ENCODE peak calls at places on chromosome 19, in seven cellular contexts. N is neural progenitor cell, Y is cardiac fibroblast, D is BE2C, X is thoracic aorta, H is cardiac muscle cell, V is lower leg skin. T is an unnamed sample.

GRCh38 chr19:47613165-47614146 is 4.5 kb downstream of the BICRA start:
- DNase-seq in Y (peak; percentile 52), V (no peak), D (peak; percentile 44), H (peak; percentile 77), X (no peak), N (peak; percentile 85), T (no peak)

GRCh38 chr19:15971217-15971616 is 22.4 kb downstream of the OR10H4 start:
- DNase-seq in D (no peak), X (no peak), Y (no peak), H (no peak), V (no peak), N (no peak), T (no peak)

GRCh38 chr19:38917921-38918491 is 6.0 kb upstream of the CCER2 start:
- DNase-seq in H (peak; percentile 15), N (peak; percentile 26), Y (no peak), X (no peak), V (no peak), D (peak; percentile 66), T (no peak)

GRCh38 chr19:32976223-32976805 is 4.3 kb downstream of the FAAP24 start:
- DNase-seq in H (peak; percentile 80), Y (peak; percentile 83), X (no peak), N (peak; percentile 43), V (peak; percentile 91), D (peak; percentile 79), T (no peak)

GRCh38 chr19:15331419-15332310 is 674 bp downstream of the BRD4 start:
- DNase-seq in N (peak; percentile 74), V (peak; percentile 90), D (peak; percentile 62), Y (peak; percentile 35), H (peak; percentile 63), X (no peak), T (no peak)

GRCh38 chr19:52391135-52391534 is 6.5 kb upstream of the ZNF528 start:
- DNase-seq in Y (no peak), H (no peak), D (no peak), V (no peak), N (no peak), X (no peak), T (no peak)

GRCh38 chr19:6056282-6056741 is 54.0 kb downstream of the RFX2 start:
- DNase-seq in Y (no peak), D (no peak), V (peak; percentile 87), X (no peak), H (no peak), N (no peak), T (no peak)

GRCh38 chr19:28727133-28727834 is 485.7 kb downstream of the UQCRFS1 start:
- DNase-seq in D (no peak), X (no peak), H (peak; percentile 61), N (peak; percentile 43), V (no peak), Y (peak; percentile 39), T (no peak)

GRCh38 chr19:47765522-47766358 is 12.8 kb upstream of the SELENOW start:
- DNase-seq in X (no peak), D (peak; percentile 88), H (peak; percentile 72), Y (peak; percentile 65), N (peak; percentile 78), V (no peak), T (no peak)

GRCh38 chr19:964761-965694 is 19.1 kb upstream of the WDR18 start:
- DNase-seq in N (no peak), H (no peak), Y (peak; percentile 44), V (no peak), X (no peak), D (no peak), T (no peak)

GRCh38 chr19:6425732-6426686 is 1.4 kb upstream of the KHSRP start:
- DNase-seq in Y (no peak), V (peak; percentile 86), D (no peak), X (no peak), N (no peak), H (no peak), T (no peak)

GRCh38 chr19:40594251-40594650 is 6.9 kb upstream of the LTBP4 start:
- DNase-seq in H (no peak), N (peak; percentile 51), Y (no peak), D (no peak), V (no peak), X (no peak), T (no peak)

GRCh38 chr19:54345938-54346386 is 7.0 kb upstream of the LILRA4 start:
- DNase-seq in X (no peak), H (no peak), V (no peak), D (no peak), Y (no peak), N (no peak), T (no peak)

GRCh38 chr19:35671818-35672217 is 5.5 kb downstream of the UPK1A start:
- DNase-seq in Y (peak; percentile 6), X (no peak), H (peak; percentile 46), D (no peak), N (no peak), V (no peak), T (no peak)

GRCh38 chr19:16571689-16572331 is 405 bp downstream of the SLC35E1 start:
- DNase-seq in X (no peak), Y (no peak), D (peak; percentile 30), H (peak; percentile 20), N (no peak), V (no peak), T (no peak)

GRCh38 chr19:23777216-23777615 is 18.5 kb upstream of the ZNF681 start:
- DNase-seq in V (no peak), X (no peak), H (no peak), D (no peak), Y (no peak), N (no peak), T (no peak)

GRCh38 chr19:40270362-40271089 is 14.6 kb downstream of the AKT2 start:
- DNase-seq in Y (no peak), N (peak; percentile 39), X (no peak), H (no peak), V (no peak), D (no peak), T (no peak)

GRCh38 chr19:10295847-10296591 is 6.3 kb downstream of the ICAM5 start:
- DNase-seq in N (peak; percentile 79), H (no peak), V (no peak), X (no peak), D (no peak), Y (no peak), T (no peak)

GRCh38 chr19:12597594-12597993 is 13.0 kb downstream of the ZNF490 start:
- DNase-seq in X (no peak), Y (no peak), D (no peak), V (no peak), N (no peak), H (no peak), T (no peak)

GRCh38 chr19:12596485-12596884 is 14.1 kb downstream of the ZNF490 start:
- DNase-seq in H (no peak), V (no peak), Y (no peak), N (no peak), D (no peak), X (no peak), T (no peak)

GRCh38 chr19:12596927-12597548 is 13.6 kb downstream of the ZNF490 start:
- DNase-seq in V (no peak), N (no peak), H (no peak), X (no peak), Y (no peak), D (peak; percentile 72), T (no peak)
- H3K4me3 ChIP-seq in V (no peak overlapping the region), N (no peak overlapping the region), H (no peak overlapping the region), X (no peak overlapping the region), Y (no peak overlapping the region), D (peak overlapping the region; percentile 74), T (no peak overlapping the region)

GRCh38 chr19:8163781-8164180 is 14.4 kb upstream of the FBN3 start:
- DNase-seq in N (no peak), H (peak; percentile 56), X (no peak), V (no peak), D (no peak), Y (no peak), T (no peak)

GRCh38 chr19:8161135-8161646 is 11.8 kb upstream of the FBN3 start:
- DNase-seq in Y (peak; percentile 15), X (no peak), D (peak; percentile 45), N (peak; percentile 17), V (no peak), H (peak; percentile 13), T (no peak)

GRCh38 chr19:8155318-8155717 is 5.9 kb upstream of the FBN3 start:
- DNase-seq in H (no peak), X (no peak), D (no peak), V (no peak), Y (no peak), N (no peak), T (no peak)

DNA sequence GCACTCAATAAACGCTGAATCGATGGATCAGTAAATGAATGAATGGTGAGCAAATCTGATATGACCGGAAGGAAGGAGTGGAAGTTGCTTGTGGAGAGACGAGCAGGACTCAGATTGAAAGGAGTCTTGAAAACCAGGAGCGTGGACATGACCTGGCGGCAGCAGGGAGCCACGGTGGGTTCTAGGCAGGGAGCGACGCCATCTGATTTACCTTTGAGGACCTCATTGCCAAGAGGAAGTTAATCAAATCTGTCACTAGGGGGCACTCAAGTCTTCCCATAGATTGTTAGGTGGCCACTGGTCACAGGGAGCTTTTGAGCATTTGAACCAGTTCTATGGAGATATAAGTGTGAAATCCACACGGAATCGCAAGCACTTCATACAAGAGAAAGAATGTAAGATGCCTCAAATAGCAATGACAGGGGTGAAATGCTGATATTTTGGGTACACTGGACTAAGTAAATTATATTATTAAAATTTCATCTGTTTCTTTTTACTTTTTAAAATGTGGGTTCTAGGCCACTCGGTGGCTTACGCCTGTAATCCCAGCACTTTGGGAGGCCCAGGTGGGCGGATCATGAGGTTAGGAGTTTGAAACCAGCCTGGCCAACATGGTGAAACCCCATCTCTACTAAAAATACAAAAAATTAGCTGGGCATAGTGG is 9.2 kb upstream of the FBN3 start:
- DNase-seq in N (peak; percentile 89), Y (peak; percentile 88), H (peak; percentile 92), X (peak; percentile 9), D (peak; percentile 55), V (no peak), T (peak; percentile 24)
- TF ChIP-seq CTCF in N (peak; percentile 80), Y (peak; percentile 61), H (peak; percentile 67), X (peak; percentile 33), D (peak; percentile 74), V (no peak), T (peak; percentile 49)

DNA sequence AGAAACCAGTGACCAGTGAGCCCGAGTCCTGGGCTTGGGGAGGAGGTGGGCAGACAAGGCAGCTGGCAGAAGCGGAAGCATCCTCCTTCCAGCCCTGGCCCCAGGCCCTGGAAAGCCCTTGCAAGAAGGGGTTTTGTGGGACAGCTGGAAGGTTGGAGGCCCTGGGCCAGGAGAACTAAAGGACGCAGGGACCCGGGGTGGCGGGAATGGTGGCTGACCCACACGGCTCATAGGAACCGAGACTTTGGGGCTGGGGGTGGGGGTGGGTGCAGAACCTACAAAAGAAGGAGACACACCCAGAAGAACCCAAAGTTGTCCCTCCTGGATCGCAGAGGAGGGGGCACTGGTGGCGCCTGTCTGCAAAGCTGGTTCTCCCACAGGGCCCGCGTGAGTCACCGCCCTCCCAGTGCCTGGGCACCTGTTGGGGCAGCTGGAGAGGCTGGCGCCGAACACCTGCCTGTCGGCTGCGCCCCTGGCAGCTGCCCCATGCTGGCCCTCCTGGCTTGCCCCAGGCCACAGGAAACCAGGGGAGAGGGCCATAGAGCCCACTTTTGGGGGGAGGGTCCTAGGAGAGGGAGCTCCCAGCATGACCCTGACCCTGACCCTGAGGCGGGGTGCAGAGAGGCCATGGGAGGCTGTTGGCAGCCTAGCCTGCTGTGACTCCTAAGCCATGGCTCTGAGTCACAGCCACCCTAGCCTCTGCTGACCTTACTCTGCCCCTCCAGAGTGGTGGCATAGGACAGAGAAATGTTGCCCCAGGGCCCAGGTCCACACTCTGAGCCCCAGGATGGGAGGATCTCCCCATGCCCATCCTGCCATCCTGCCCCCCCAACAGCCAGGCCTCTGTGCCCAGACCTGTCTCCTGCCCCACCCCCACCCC is 768 bp downstream of the DMPK start:
- DNase-seq in H (no peak), V (no peak), N (no peak), X (no peak), Y (no peak), D (peak; percentile 79), T (no peak)
- H3K4me3 ChIP-seq in H (peak overlapping the region; percentile 36), V (no peak overlapping the region), N (no peak overlapping the region), X (peak overlapping the region; percentile 91), Y (peak overlapping the region; percentile 62), D (no peak overlapping the region), T (peak overlapping the region; percentile 61)

GRCh38 chr19:49106648-49107135 is 7.5 kb upstream of the LIN7B start:
- DNase-seq in N (peak; percentile 76), Y (peak; percentile 59), H (peak; percentile 54), X (no peak), D (peak; percentile 83), V (no peak), T (no peak)
- TF ChIP-seq CTCF in N (peak; percentile 91), Y (peak; percentile 84), H (peak; percentile 77), X (peak; percentile 68), D (peak; percentile 94), V (no peak), T (peak; percentile 84)